ENCODE peak calls at places on chromosomes 13 and 19, in six cellular contexts. I, A, X, N, C and U are unnamed samples.
A peak's percentile ranks its signal among the peaks of the same experiment; 100 is the strongest.

GRCh38 chr19:41298327-41298964 is 11.5 kb upstream of the CCDC97 start:
- DNase-seq in I (peak; percentile 57), A (no peak), X (peak; percentile 67), N (peak; percentile 94), C (no peak), U (no peak)

GRCh38 chr19:46133101-46133627 is 8.7 kb upstream of the IGFL3 start:
- DNase-seq in I (peak; percentile 39), A (no peak), X (peak; percentile 19), N (peak; percentile 83), C (peak; percentile 93), U (no peak)

GRCh38 chr19:35316560-35316959 is 12.4 kb upstream of the CD22 start:
- DNase-seq in I (no peak), A (no peak), X (no peak), N (no peak), C (no peak), U (no peak)

GRCh38 chr19:2381151-2381822 is 21.2 kb downstream of the TMPRSS9 start:
- DNase-seq in I (no peak), A (no peak), X (no peak), N (no peak), C (no peak), U (no peak)

GRCh38 chr13:30551194-30551593 is 66.5 kb upstream of the USPL1 start:
- DNase-seq in I (peak; percentile 18), A (no peak), X (no peak), N (peak; percentile 47), C (peak; percentile 70), U (peak; percentile 44)

GRCh38 chr19:34189917-34190425 is 17.7 kb downstream of the LSM14A start:
- DNase-seq in I (no peak), A (no peak), X (no peak), N (no peak), C (no peak), U (no peak)

GRCh38 chr13:27171244-27171829 is at the start of gene USP12:
- DNase-seq in I (no peak), A (peak; percentile 15), X (no peak), N (no peak), C (peak; percentile 73), U (peak; percentile 65)

GRCh38 chr19:1066748-1067340 is at the start of gene ARHGAP45:
- DNase-seq in I (no peak), A (no peak), X (no peak), N (no peak), C (peak; percentile 68), U (peak; percentile 94)

GRCh38 chr13:31201341-31202024 is 1.7 kb downstream of the B3GLCT start:
- DNase-seq in I (peak; percentile 35), A (no peak), X (peak; percentile 53), N (peak; percentile 12), C (no peak), U (no peak)

GRCh38 chr19:18848860-18849661 is 17.3 kb downstream of the UPF1 start:
- DNase-seq in I (no peak), A (peak; percentile 46), X (peak; percentile 63), N (peak; percentile 73), C (no peak), U (no peak)

GRCh38 chr19:5228932-5229777 is 111.5 kb downstream of the PTPRS start:
- DNase-seq in I (no peak), A (no peak), X (no peak), N (no peak), C (peak; percentile 60), U (no peak)

GRCh38 chr19:1860133-1860775 is 3.1 kb downstream of the KLF16 start:
- DNase-seq in I (peak; percentile 72), A (no peak), X (no peak), N (peak; percentile 83), C (peak; percentile 73), U (no peak)

GRCh38 chr19:15564534-15565168 is 50.4 kb upstream of the CYP4F8 start:
- DNase-seq in I (no peak), A (no peak), X (no peak), N (no peak), C (no peak), U (no peak)

GRCh38 chr19:16445238-16446107 is 26.3 kb downstream of the EPS15L1 start:
- DNase-seq in I (no peak), A (no peak), X (no peak), N (peak; percentile 28), C (no peak), U (peak; percentile 58)

GRCh38 chr19:49182848-49183375 is 25.3 kb downstream of the TRPM4 start:
- DNase-seq in I (no peak), A (no peak), X (no peak), N (no peak), C (peak; percentile 39), U (no peak)

GRCh38 chr13:23828866-23829265 is 60.3 kb downstream of the MIPEP start:
- DNase-seq in I (no peak), A (no peak), X (no peak), N (peak; percentile 62), C (no peak), U (no peak)

GRCh38 chr19:17965370-17966114 is 1.4 kb upstream of the KCNN1 start:
- DNase-seq in I (no peak), A (no peak), X (no peak), N (no peak), C (no peak), U (no peak)

GRCh38 chr19:40443930-40444180 is 280 bp downstream of the SERTAD3 start:
- DNase-seq in I (no peak), A (no peak), X (no peak), N (no peak), C (peak; percentile 73), U (no peak)

GRCh38 chr19:16714702-16715294 is 4.8 kb upstream of the NWD1 start:
- DNase-seq in I (peak; percentile 30), A (no peak), X (no peak), N (peak; percentile 6), C (peak; percentile 76), U (peak; percentile 65)

GRCh38 chr19:7534531-7534980 is 961 bp upstream of the PNPLA6 start:
- DNase-seq in I (peak; percentile 57), A (peak; percentile 70), X (peak; percentile 78), N (peak; percentile 89), C (peak; percentile 93), U (peak; percentile 72)

GRCh38 chr19:41223431-41224234 is 4.6 kb downstream of the AXL start:
- DNase-seq in I (no peak), A (peak; percentile 53), X (peak; percentile 87), N (peak; percentile 85), C (peak; percentile 76), U (peak; percentile 21)

GRCh38 chr19:35120492-35120891 is 4.9 kb downstream of the FXYD3 start:
- DNase-seq in I (peak; percentile 64), A (no peak), X (no peak), N (peak; percentile 22), C (no peak), U (no peak)

GRCh38 chr19:8240274-8241229 is 31.4 kb downstream of the CERS4 start:
- DNase-seq in I (peak; percentile 98), A (peak; percentile 47), X (peak; percentile 97), N (peak; percentile 82), C (peak; percentile 75), U (peak; percentile 88)

GRCh38 chr13:110812111-110812868 is 98.8 kb downstream of the ING1 start:
- DNase-seq in I (no peak), A (no peak), X (no peak), N (no peak), C (peak; percentile 77), U (no peak)
- TF ChIP-seq CTCF in I (no peak), A (no peak), X (no peak), N (no peak), C (peak; percentile 19), U (no peak)

GRCh38 chr13:42875448-42876269 is 94.3 kb downstream of the FAM216B start:
- DNase-seq in I (no peak), A (no peak), X (peak; percentile 56), N (no peak), C (peak; percentile 91), U (peak; percentile 6)
- TF ChIP-seq CTCF in I (no peak), A (no peak), X (peak; percentile 33), N (peak; percentile 17), C (peak; percentile 52), U (no peak)

GRCh38 chr19:55112781-55113569 is 4.5 kb downstream of the PPP1R12C start:
- DNase-seq in I (no peak), A (no peak), X (no peak), N (no peak), C (peak; percentile 76), U (peak; percentile 70)
- TF ChIP-seq CTCF in I (no peak), A (no peak), X (no peak), N (peak; percentile 39), C (peak; percentile 37), U (no peak)

DNA sequence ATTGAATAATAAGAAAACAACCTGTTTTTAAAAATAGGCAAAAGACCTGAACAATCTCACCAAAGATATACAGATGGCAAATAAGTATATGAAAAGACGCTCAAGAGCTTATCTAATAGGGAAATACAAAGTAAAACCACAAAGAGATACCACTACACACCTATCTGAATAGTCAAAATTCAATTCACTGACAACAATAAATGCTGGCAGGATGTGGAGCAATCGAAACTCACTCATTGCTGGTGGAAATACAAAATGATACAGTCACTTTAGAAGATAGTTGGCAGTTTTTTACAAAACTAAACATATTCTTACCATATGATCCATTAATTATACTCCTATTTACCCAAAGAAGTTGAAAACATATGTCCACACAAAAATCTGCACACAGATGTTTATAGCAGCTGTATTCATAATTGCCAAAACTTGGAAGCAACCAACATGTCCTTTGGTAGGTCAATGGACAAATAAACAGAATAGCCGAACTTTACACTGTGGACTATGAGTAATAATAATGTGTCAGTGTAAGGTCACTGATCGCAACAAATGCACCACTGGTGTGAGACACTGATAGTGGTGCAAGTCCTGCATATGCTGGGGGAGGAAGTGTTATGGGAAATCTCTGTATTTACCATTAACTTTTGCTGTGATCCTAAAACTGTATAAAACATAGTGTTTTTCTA is 20.8 kb downstream of the ZC3H13 start:
- DNase-seq in I (no peak), A (no peak), X (no peak), N (no peak), C (no peak), U (no peak)
- TF ChIP-seq CTCF in I (no peak), A (no peak), X (no peak), N (no peak), C (no peak), U (no peak)

DNA sequence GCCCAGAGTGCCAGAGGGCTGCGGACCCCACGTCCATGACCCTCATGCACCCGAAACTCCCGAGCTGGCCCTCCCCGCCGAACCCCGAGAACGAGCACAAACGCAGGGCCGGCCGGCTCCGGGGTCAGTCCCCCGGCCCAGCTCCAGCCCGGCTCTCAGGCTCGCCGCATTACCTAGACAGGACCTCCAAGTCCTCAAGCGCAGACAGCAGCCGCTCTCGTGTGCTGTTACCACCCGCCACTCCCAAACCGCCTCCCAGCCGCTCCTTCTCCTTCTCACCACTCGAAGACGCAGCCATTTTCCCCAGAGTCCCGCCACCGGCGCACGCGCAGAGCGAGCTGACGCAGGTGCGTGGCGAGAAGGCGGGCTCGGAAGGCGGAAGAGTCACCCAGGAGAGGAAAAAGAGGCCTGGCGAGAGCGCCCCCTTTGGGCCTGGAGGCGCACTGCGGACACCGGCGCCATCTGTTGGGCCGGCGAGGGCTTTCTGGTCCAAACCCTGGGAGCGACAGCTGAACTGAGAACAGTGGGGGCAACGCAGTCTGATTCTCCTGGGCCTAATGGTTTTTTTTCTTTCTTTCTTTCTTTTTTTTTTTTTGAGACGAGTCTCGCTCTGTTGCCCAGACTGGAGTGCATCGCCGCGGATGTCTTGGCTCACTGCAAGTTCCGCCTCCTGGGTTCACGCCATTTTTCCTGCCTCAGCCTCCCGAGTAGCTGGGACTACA is at the start of gene MED4:
- DNase-seq in I (peak; percentile 95), A (peak; percentile 84), X (peak; percentile 94), N (peak; percentile 91), C (peak; percentile 95), U (peak; percentile 95)
- TF ChIP-seq CTCF in I (peak; percentile 100), A (peak; percentile 98), X (peak; percentile 99), N (peak; percentile 99), C (peak; percentile 95), U (peak; percentile 98)